ENCODE peak calls at places on chromosomes 13 and 19, in eight cellular contexts. W, N, S, E, B, A, H and G are unnamed samples.
A peak's percentile ranks its signal among the peaks of the same experiment; 100 is the strongest.

GRCh38 chr19:18789883-18790565 is 1.1 kb downstream of the COMP start:
- DNase-seq in W (no peak), N (peak; percentile 87), S (no peak), E (no peak), B (peak; percentile 25), A (peak; percentile 64), H (no peak), G (no peak)

GRCh38 chr19:13492128-13492527 is 14.2 kb downstream of the CACNA1A start:
- DNase-seq in W (peak; percentile 93), N (no peak), S (peak; percentile 92), E (no peak), B (peak; percentile 51), A (no peak), H (no peak), G (peak; percentile 12)

GRCh38 chr19:4371209-4371897 is 28.0 kb downstream of the MPND start:
- DNase-seq in W (no peak), N (no peak), S (no peak), E (no peak), B (no peak), A (peak; percentile 63), H (peak; percentile 44), G (no peak)

GRCh38 chr13:73822671-73823592 is 311.3 kb downstream of the KLF12 start:
- DNase-seq in W (no peak), N (no peak), S (no peak), E (no peak), B (no peak), A (no peak), H (no peak), G (no peak)

GRCh38 chr19:47723573-47723923 is 10.3 kb downstream of the EHD2 start:
- DNase-seq in W (peak; percentile 95), N (no peak), S (peak; percentile 92), E (no peak), B (peak; percentile 93), A (peak; percentile 69), H (no peak), G (no peak)

GRCh38 chr19:12090807-12091206 is 26.3 kb downstream of the ZNF844 start:
- DNase-seq in W (peak; percentile 53), N (peak; percentile 77), S (peak; percentile 70), E (no peak), B (peak; percentile 25), A (peak; percentile 56), H (peak; percentile 59), G (no peak)

GRCh38 chr19:35555301-35556005 is 8.0 kb downstream of the ATP4A start:
- DNase-seq in W (peak; percentile 35), N (peak; percentile 75), S (peak; percentile 29), E (no peak), B (peak; percentile 22), A (no peak), H (no peak), G (no peak)

GRCh38 chr19:29547981-29548380 is 22.2 kb downstream of the VSTM2B start:
- DNase-seq in W (no peak), N (no peak), S (no peak), E (no peak), B (no peak), A (no peak), H (no peak), G (no peak)

GRCh38 chr13:23763328-23763727 is 125.9 kb downstream of the MIPEP start:
- DNase-seq in W (no peak), N (no peak), S (no peak), E (no peak), B (no peak), A (no peak), H (no peak), G (no peak)

GRCh38 chr13:70932511-70932910 is 824.3 kb upstream of the KLHL1 start:
- DNase-seq in W (no peak), N (no peak), S (no peak), E (no peak), B (no peak), A (no peak), H (no peak), G (no peak)

GRCh38 chr19:34484328-34484727 is 2.8 kb downstream of the WTIP start:
- DNase-seq in W (no peak), N (no peak), S (no peak), E (no peak), B (no peak), A (no peak), H (no peak), G (no peak)

GRCh38 chr13:105464249-105464648 is 1071.2 kb downstream of the EFNB2 start:
- DNase-seq in W (peak; percentile 43), N (no peak), S (no peak), E (no peak), B (peak; percentile 68), A (no peak), H (no peak), G (no peak)

GRCh38 chr19:16509141-16510061 is 13.2 kb downstream of the C19orf44 start:
- DNase-seq in W (peak; percentile 36), N (no peak), S (no peak), E (peak; percentile 71), B (peak; percentile 60), A (no peak), H (no peak), G (peak; percentile 26)

GRCh38 chr13:50326746-50327145 is 311.5 kb downstream of the KCNRG start:
- DNase-seq in W (no peak), N (no peak), S (peak; percentile 46), E (no peak), B (peak; percentile 56), A (no peak), H (no peak), G (peak; percentile 1)

GRCh38 chr13:98155475-98156111 is 12.7 kb downstream of the FARP1 start:
- DNase-seq in W (peak; percentile 91), N (no peak), S (peak; percentile 53), E (no peak), B (peak; percentile 80), A (no peak), H (no peak), G (no peak)

GRCh38 chr13:51230473-51231105 is 8.4 kb downstream of the FAM124A start:
- DNase-seq in W (peak; percentile 7), N (no peak), S (peak; percentile 89), E (peak; percentile 31), B (peak; percentile 32), A (peak; percentile 46), H (peak; percentile 51), G (peak; percentile 43)

GRCh38 chr19:33247441-33247819 is 21.8 kb upstream of the SLC7A10 start:
- DNase-seq in W (no peak), N (no peak), S (no peak), E (no peak), B (no peak), A (no peak), H (no peak), G (no peak)

GRCh38 chr13:77062097-77062496 is 35.1 kb upstream of the FBXL3 start:
- DNase-seq in W (peak; percentile 67), N (no peak), S (peak; percentile 33), E (no peak), B (no peak), A (no peak), H (no peak), G (no peak)
- TF ChIP-seq CTCF in W (no peak), N (no peak), S (no peak), E (no peak), B (no peak), A (no peak), H (no peak), G (no peak)

GRCh38 chr19:42018503-42019193 is 24.6 kb upstream of the ATP1A3 start:
- DNase-seq in W (peak; percentile 39), N (no peak), S (no peak), E (no peak), B (peak; percentile 25), A (no peak), H (no peak), G (no peak)

GRCh38 chr19:42023121-42023942 is 29.3 kb upstream of the ATP1A3 start:
- DNase-seq in W (peak; percentile 8), N (peak; percentile 55), S (no peak), E (no peak), B (peak; percentile 11), A (no peak), H (no peak), G (no peak)

GRCh38 chr19:42022616-42023015 is 28.6 kb upstream of the ATP1A3 start:
- DNase-seq in W (no peak), N (no peak), S (no peak), E (no peak), B (no peak), A (no peak), H (no peak), G (no peak)

GRCh38 chr19:42023943-42024260 is 29.9 kb upstream of the ATP1A3 start:
- DNase-seq in W (no peak), N (no peak), S (no peak), E (no peak), B (no peak), A (no peak), H (no peak), G (no peak)

GRCh38 chr19:42021185-42021584 is 27.2 kb upstream of the ATP1A3 start:
- DNase-seq in W (no peak), N (no peak), S (no peak), E (no peak), B (no peak), A (no peak), H (no peak), G (no peak)
- H3K4me3 ChIP-seq in W (no peak overlapping the region), N (no peak overlapping the region), S (no peak overlapping the region), E (no peak overlapping the region), B (no peak overlapping the region), A (no peak overlapping the region), H (no peak overlapping the region), G (no peak overlapping the region)

GRCh38 chr19:38043649-38044144 is 136.7 kb downstream of the SIPA1L3 start:
- DNase-seq in W (no peak), N (no peak), S (no peak), E (no peak), B (no peak), A (no peak), H (no peak), G (no peak)

GRCh38 chr19:38045554-38046253 is 138.7 kb downstream of the SIPA1L3 start:
- DNase-seq in W (no peak), N (no peak), S (no peak), E (no peak), B (no peak), A (no peak), H (no peak), G (no peak)

GRCh38 chr19:38042132-38042531 is 135.1 kb downstream of the SIPA1L3 start:
- DNase-seq in W (no peak), N (no peak), S (no peak), E (no peak), B (no peak), A (no peak), H (no peak), G (no peak)

GRCh38 chr19:38046254-38047047 is 139.4 kb downstream of the SIPA1L3 start:
- DNase-seq in W (no peak), N (no peak), S (no peak), E (no peak), B (no peak), A (no peak), H (no peak), G (no peak)

GRCh38 chr19:38044267-38045111 is 137.5 kb downstream of the SIPA1L3 start:
- DNase-seq in W (peak; percentile 68), N (no peak), S (peak; percentile 47), E (no peak), B (peak; percentile 69), A (no peak), H (no peak), G (no peak)
- TF ChIP-seq CTCF in W (peak; percentile 55), N (no peak), S (peak; percentile 24), E (no peak), B (peak; percentile 16), A (no peak), H (no peak), G (no peak)

DNA sequence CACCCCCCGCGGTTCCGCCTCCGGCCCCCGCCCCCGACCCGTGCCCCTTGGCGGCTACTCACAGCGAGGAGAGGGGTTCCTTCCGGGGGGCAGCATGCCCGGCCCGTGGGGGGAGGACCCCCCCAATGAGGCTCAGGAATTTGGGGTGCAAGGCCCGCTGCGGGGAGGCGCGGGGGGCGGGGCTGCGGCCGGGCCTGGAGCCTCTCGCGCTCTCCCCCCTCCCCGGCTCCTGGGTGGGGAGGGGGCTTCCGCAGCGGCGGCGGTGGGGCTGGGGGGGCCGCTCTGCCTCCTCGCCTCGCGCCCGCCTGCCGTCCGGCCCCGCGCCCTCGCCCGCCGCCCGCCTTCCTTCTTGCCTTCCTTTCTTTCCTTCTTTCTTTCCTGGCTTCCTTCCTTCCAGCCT is 353 bp downstream of the LRRC4B start:
- DNase-seq in W (no peak), N (no peak), S (no peak), E (no peak), B (no peak), A (no peak), H (no peak), G (no peak)
- H3K4me3 ChIP-seq in W (no peak overlapping the region), N (peak overlapping the region; percentile 67), S (no peak overlapping the region), E (no peak overlapping the region), B (no peak overlapping the region), A (peak overlapping the region; percentile 25), H (peak overlapping the region; percentile 36), G (no peak overlapping the region)